ENCODE peak calls at places on chromosomes 2 and 18, in eight cellular contexts. U is breast epithelium, N is H1, D is GM12878, J is stomach, W is endothelial cell of umbilical vein, X is transverse colon, F is sigmoid colon. L is an unnamed sample.

GRCh38 chr2:47503481-47504070 is 100.6 kb downstream of the MSH2 start:
- DNase-seq in F (no peak), X (no peak), U (no peak), J (no peak), W (no peak), D (peak), N (no peak), L (peak)

GRCh38 chr2:133240505-133241230 is 327.6 kb downstream of the NCKAP5 start:
- DNase-seq in X (no peak), U (no peak), D (no peak), W (peak), F (no peak), N (no peak), J (no peak), L (no peak)

GRCh38 chr2:136057802-136058140 is 60.2 kb downstream of the CXCR4 start:
- DNase-seq in X (no peak), F (no peak), J (no peak), W (no peak), U (no peak), N (no peak), D (no peak), L (no peak)

GRCh38 chr2:68062680-68063387 is at the start of gene C1D:
- DNase-seq in U (peak), X (peak), F (peak), W (peak), J (peak), D (peak), N (peak), L (peak)

GRCh38 chr2:61471905-61472805 is 1.3 kb upstream of the USP34 start:
- DNase-seq in N (no peak), U (no peak), J (no peak), D (no peak), W (no peak), X (peak), F (no peak), L (no peak)

GRCh38 chr2:240810199-240810598 is 9.8 kb downstream of the KIF1A start:
- DNase-seq in J (no peak), D (no peak), F (no peak), U (no peak), N (no peak), X (no peak), W (no peak), L (no peak)

GRCh38 chr2:98907966-98908905 is 27.8 kb downstream of the CRACDL start:
- DNase-seq in F (peak), X (no peak), D (no peak), N (peak), U (no peak), J (peak), W (no peak), L (peak)

GRCh38 chr2:233764264-233764663 is 4.2 kb downstream of the UGT1A1 start:
- DNase-seq in W (no peak), X (peak), D (no peak), N (no peak), J (no peak), F (no peak), U (no peak), L (no peak)

GRCh38 chr2:595831-596592 is 81.2 kb downstream of the TMEM18 start:
- DNase-seq in U (no peak), J (no peak), N (no peak), W (no peak), D (no peak), F (no peak), X (no peak), L (no peak)

GRCh38 chr2:169007941-169008340 is 23.2 kb downstream of the ABCB11 start:
- DNase-seq in U (no peak), N (no peak), W (peak), F (no peak), J (no peak), D (no peak), X (no peak), L (no peak)

GRCh38 chr2:20370191-20370590 is 19.5 kb upstream of the PUM2 start:
- DNase-seq in U (no peak), F (peak), X (no peak), N (no peak), W (no peak), D (no peak), J (no peak), L (no peak)

GRCh38 chr2:78540255-78540654 is 485.2 kb upstream of the REG3G start:
- DNase-seq in U (no peak), F (no peak), W (no peak), J (no peak), N (no peak), D (no peak), X (no peak), L (no peak)

GRCh38 chr2:191666733-191667132 is 11.2 kb upstream of the NABP1 start:
- DNase-seq in W (no peak), N (no peak), D (peak), U (no peak), X (no peak), J (no peak), F (no peak), L (no peak)

GRCh38 chr18:48929951-48930713 is 20.6 kb downstream of the SMAD7 start:
- DNase-seq in W (peak), N (no peak), D (no peak), J (peak), X (peak), U (no peak), F (peak), L (no peak)

GRCh38 chr2:157032019-157032418 is 225.5 kb upstream of the GALNT5 start:
- DNase-seq in W (peak), J (no peak), D (no peak), N (no peak), U (no peak), F (no peak), X (no peak), L (no peak)

GRCh38 chr18:48222118-48222517 is 187.1 kb downstream of the ZBTB7C start:
- DNase-seq in J (peak), W (no peak), D (peak), N (no peak), U (peak), X (peak), F (no peak), L (no peak)

GRCh38 chr2:160425394-160425793 is 68.2 kb downstream of the RBMS1 start:
- DNase-seq in J (no peak), D (no peak), X (no peak), U (no peak), F (no peak), N (no peak), W (no peak), L (no peak)

GRCh38 chr18:3266062-3266608 is 4.2 kb downstream of the MYL12B start:
- DNase-seq in U (no peak), F (no peak), W (no peak), J (no peak), D (no peak), X (no peak), N (no peak), L (no peak)

GRCh38 chr2:127968610-127969339 is 59.1 kb downstream of the SAP130 start:
- DNase-seq in J (no peak), W (no peak), U (no peak), X (no peak), D (no peak), N (no peak), F (no peak), L (no peak)

GRCh38 chr18:5646739-5647138 is 102.9 kb upstream of the EPB41L3 start:
- DNase-seq in F (no peak), J (no peak), W (no peak), D (no peak), U (no peak), N (no peak), X (no peak), L (no peak)

GRCh38 chr2:203763425-203764272 is 57.2 kb downstream of the CD28 start:
- DNase-seq in J (no peak), X (no peak), U (no peak), D (no peak), F (no peak), W (no peak), N (no peak), L (no peak)

GRCh38 chr2:182784777-182785176 is 68.7 kb downstream of the DNAJC10 start:
- DNase-seq in X (no peak), F (no peak), W (peak), U (no peak), J (no peak), N (no peak), D (no peak), L (no peak)

GRCh38 chr2:195535911-195536522 is 121.0 kb upstream of the SLC39A10 start:
- DNase-seq in F (no peak), X (peak), N (no peak), D (peak), W (no peak), U (no peak), J (no peak), L (no peak)

GRCh38 chr2:34030273-34030672 is 431.2 kb upstream of the FAM98A start:
- DNase-seq in J (no peak), X (no peak), U (no peak), N (no peak), F (no peak), W (no peak), D (no peak), L (no peak)

GRCh38 chr2:34029073-34029472 is 430.0 kb upstream of the FAM98A start:
- DNase-seq in X (no peak), U (no peak), F (no peak), J (no peak), W (no peak), N (no peak), D (no peak), L (no peak)

GRCh38 chr2:34031097-34031496 is 432.0 kb upstream of the FAM98A start:
- DNase-seq in U (no peak), X (no peak), D (no peak), N (no peak), F (no peak), J (no peak), W (no peak), L (no peak)

GRCh38 chr2:34025196-34025595 is 426.1 kb upstream of the FAM98A start:
- DNase-seq in W (no peak), D (no peak), J (no peak), X (no peak), F (no peak), N (no peak), U (no peak), L (no peak)
- TF ChIP-seq POLR2AphosphoS5 in W (no peak), D (no peak), J (no peak), X (no peak), F (no peak), N (no peak), U (no peak), L (no peak)

DNA sequence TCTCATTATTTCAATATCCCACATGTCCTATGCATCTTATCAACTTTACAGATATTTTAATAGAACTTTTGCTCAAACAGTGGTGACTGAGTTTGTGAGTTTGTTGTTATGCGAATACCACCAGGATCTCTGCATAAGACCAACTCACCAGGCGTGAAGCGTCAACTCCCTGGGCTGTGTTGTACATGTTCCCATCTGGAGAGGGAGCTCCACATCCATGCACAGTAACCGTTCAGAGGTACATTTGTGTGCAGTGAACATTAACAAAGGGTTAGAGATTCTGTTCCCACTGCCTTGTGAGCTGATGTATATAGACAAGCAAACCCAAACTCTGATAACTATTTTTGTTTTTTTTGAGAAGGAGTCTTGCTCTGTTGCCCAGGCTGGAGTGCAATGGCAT is 188.7 kb downstream of the MYT1L start:
- DNase-seq in D (no peak), N (no peak), F (no peak), U (no peak), J (no peak), W (no peak), X (no peak), L (no peak)
- TF ChIP-seq CTCF in D (no peak), N (peak), F (no peak), U (no peak), J (no peak), W (no peak), X (no peak), L (no peak)

DNA sequence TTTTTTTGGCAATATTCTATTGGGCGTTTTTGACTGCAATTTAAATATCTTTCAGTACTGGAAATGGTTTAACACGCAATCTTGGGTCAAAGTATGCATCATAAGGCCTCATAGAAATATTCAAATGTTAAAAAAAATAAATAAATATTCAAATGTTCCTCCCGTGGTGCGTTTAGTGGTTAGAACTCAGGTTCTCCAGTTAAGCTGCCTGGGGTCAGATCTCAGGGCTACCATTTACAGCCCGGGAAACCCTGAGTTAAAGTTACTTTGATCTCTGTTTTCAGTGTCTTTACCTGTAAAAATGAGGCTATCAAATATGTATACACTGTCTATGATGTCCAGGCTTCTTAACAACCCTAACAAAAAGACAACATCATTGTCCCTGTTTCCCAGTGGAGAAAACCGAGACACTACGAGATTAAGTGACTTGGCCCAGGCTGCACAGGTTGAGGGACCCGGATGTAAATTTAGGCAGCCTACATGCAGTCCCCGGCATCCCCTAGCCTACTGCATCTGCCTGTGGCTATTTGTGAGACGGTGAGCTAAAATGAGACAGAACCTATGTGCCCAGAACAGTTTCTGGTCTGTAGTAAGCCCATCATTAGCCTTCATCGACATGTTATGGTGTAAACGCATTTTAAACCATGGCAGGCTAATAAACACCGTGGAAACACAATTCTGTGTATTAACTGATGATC is 1.7 kb downstream of the FHL2 start:
- DNase-seq in F (no peak), X (peak), U (no peak), N (no peak), J (no peak), D (no peak), W (peak), L (no peak)
- TF ChIP-seq POLR2A in F (no peak), X (no peak), U (no peak), N (peak), J (no peak), D (no peak), W (peak), L (no peak)

GRCh38 chr2:236550298-236550697 is 19.3 kb upstream of the ACKR3 start:
- DNase-seq in J (no peak), U (no peak), F (no peak), D (no peak), W (no peak), N (no peak), X (no peak), L (no peak)
- TF ChIP-seq POLR2AphosphoS5 in J (no peak), U (no peak), F (no peak), D (no peak), W (no peak), N (no peak), X (no peak), L (no peak)

DNA sequence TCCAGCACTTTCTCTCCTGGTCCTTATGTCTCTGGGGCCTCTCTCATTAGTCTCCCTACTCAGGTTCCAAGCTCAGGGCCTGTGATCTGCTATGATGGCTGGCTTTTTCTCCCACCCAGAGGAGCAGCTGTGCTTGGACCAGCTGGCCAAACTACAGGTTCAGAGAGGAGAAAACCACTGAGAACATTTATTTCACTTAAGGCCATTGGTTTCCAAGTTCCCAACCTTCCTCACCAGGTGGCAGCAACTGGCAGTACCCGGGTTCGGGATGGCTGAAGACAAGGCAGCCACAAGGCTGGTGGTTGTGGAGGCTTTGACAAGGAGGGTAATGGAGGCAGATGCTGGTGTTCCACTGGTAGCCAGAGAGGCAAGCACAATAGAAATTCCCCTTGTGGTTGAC is 29.9 kb upstream of the SELENOI start:
- DNase-seq in F (no peak), N (no peak), D (no peak), X (no peak), J (no peak), W (no peak), U (no peak), L (no peak)
- TF ChIP-seq CTCF in F (no peak), N (no peak), D (peak), X (no peak), J (no peak), W (peak), U (no peak), L (no peak)

GRCh38 chr2:43174368-43175186 is 51.8 kb downstream of the ZFP36L2 start:
- DNase-seq in F (no peak), D (peak), X (peak), N (no peak), J (peak), U (no peak), W (peak), L (no peak)
- TF ChIP-seq POLR2A in F (no peak), D (no peak), X (peak), N (no peak), J (no peak), U (no peak), W (peak), L (no peak)

L was measured in vagina.